ENCODE peak calls at places on chromosomes 5 and 9, in ten cellular contexts. J, C, Y, N, L, X, D, K, B and I are unnamed samples.

GRCh38 chr5:141793881-141794280 is 84.3 kb downstream of the PCDH1 start:
- DNase-seq in J (no peak), C (no peak), Y (no peak), N (no peak), L (no peak), X (no peak), D (no peak), K (no peak), B (no peak), I (no peak)

GRCh38 chr5:153630546-153630945 is 140.1 kb downstream of the GRIA1 start:
- DNase-seq in J (no peak), C (no peak), Y (no peak), N (no peak), L (no peak), X (no peak), D (no peak), K (no peak), B (no peak), I (no peak)

GRCh38 chr5:14342306-14342705 is 199.2 kb downstream of the TRIO start:
- DNase-seq in J (no peak), C (peak; percentile 73), Y (no peak), N (no peak), L (no peak), X (no peak), D (no peak), K (no peak), B (no peak), I (no peak)

GRCh38 chr5:149221326-149221725 is 50.3 kb upstream of the AFAP1L1 start:
- DNase-seq in J (no peak), C (peak; percentile 22), Y (no peak), N (no peak), L (no peak), X (no peak), D (peak; percentile 19), K (no peak), B (no peak), I (no peak)

GRCh38 chr5:135398160-135398854 is 724 bp downstream of the MACROH2A1 start:
- DNase-seq in J (peak; percentile 53), C (peak; percentile 41), Y (no peak), N (peak; percentile 66), L (peak; percentile 73), X (no peak), D (peak; percentile 67), K (peak; percentile 48), B (peak; percentile 54), I (no peak)

GRCh38 chr5:105924366-105924765 is 1746.4 kb downstream of the EFNA5 start:
- DNase-seq in J (no peak), C (no peak), Y (no peak), N (peak; percentile 9), L (no peak), X (no peak), D (peak; percentile 24), K (no peak), B (no peak), I (no peak)

GRCh38 chr9:137919649-137920101 is 42.1 kb downstream of the CACNA1B start:
- DNase-seq in J (no peak), C (no peak), Y (no peak), N (no peak), L (no peak), X (no peak), D (no peak), K (no peak), B (no peak), I (no peak)

GRCh38 chr9:137138058-137138697 is 776 bp upstream of the GRIN1 start:
- DNase-seq in J (no peak), C (no peak), Y (no peak), N (no peak), L (no peak), X (peak; percentile 47), D (no peak), K (no peak), B (no peak), I (no peak)

GRCh38 chr9:7178729-7179128 is 421.0 kb downstream of the KDM4C start:
- DNase-seq in J (no peak), C (no peak), Y (no peak), N (no peak), L (no peak), X (no peak), D (no peak), K (no peak), B (no peak), I (no peak)

GRCh38 chr9:77276799-77277198 is 99.5 kb downstream of the VPS13A start:
- DNase-seq in J (no peak), C (no peak), Y (no peak), N (no peak), L (no peak), X (no peak), D (no peak), K (no peak), B (no peak), I (no peak)

GRCh38 chr9:127539982-127540663 is 72.0 kb upstream of the STXBP1 start:
- DNase-seq in J (no peak), C (no peak), Y (no peak), N (no peak), L (no peak), X (no peak), D (no peak), K (no peak), B (no peak), I (no peak)

GRCh38 chr5:123874600-123875201 is 362.7 kb downstream of the CSNK1G3 start:
- DNase-seq in J (no peak), C (no peak), Y (no peak), N (peak; percentile 7), L (no peak), X (no peak), D (no peak), K (no peak), B (no peak), I (no peak)

GRCh38 chr5:61279725-61280124 is 52.3 kb upstream of the ZSWIM6 start:
- DNase-seq in J (no peak), C (no peak), Y (no peak), N (no peak), L (no peak), X (no peak), D (no peak), K (no peak), B (no peak), I (no peak)

GRCh38 chr9:125066839-125067619 is 76.3 kb downstream of the SCAI start:
- DNase-seq in J (no peak), C (peak; percentile 12), Y (no peak), N (peak; percentile 31), L (no peak), X (no peak), D (peak; percentile 29), K (no peak), B (no peak), I (no peak)

GRCh38 chr5:166068547-166069335 is 2222.7 kb upstream of the WWC1 start:
- DNase-seq in J (no peak), C (no peak), Y (no peak), N (no peak), L (no peak), X (no peak), D (no peak), K (no peak), B (no peak), I (no peak)

GRCh38 chr5:52007230-52007858 is 624.1 kb downstream of the ISL1 start:
- DNase-seq in J (peak; percentile 52), C (peak; percentile 45), Y (no peak), N (peak; percentile 37), L (no peak), X (peak; percentile 65), D (peak; percentile 46), K (no peak), B (no peak), I (peak; percentile 9)

GRCh38 chr5:6941635-6942034 is 228.4 kb downstream of the TENT4A start:
- DNase-seq in J (no peak), C (no peak), Y (no peak), N (no peak), L (no peak), X (no peak), D (no peak), K (no peak), B (no peak), I (no peak)

GRCh38 chr5:156431956-156432829 is 105.2 kb downstream of the SGCD start:
- DNase-seq in J (no peak), C (no peak), Y (no peak), N (no peak), L (no peak), X (no peak), D (no peak), K (no peak), B (no peak), I (no peak)